ENCODE peak calls at places on chromosomes 13 and 19, in four cellular contexts. T is NCI-H1417, F is AG09319, H is amygdala. Z is an unnamed sample.

GRCh38 chr19:2477141-2477710 is 1.3 kb downstream of the GADD45B start:
- DNase-seq in T (no peak), F (no peak), H (peak; percentile 66), Z (no peak)

GRCh38 chr13:29583073-29583785 is 12.3 kb downstream of the SLC7A1 start:
- DNase-seq in T (no peak), F (no peak), H (no peak), Z (no peak)

GRCh38 chr13:80177327-80177726 is 163.6 kb downstream of the SPRY2 start:
- DNase-seq in H (no peak), F (no peak), T (no peak), Z (no peak)

GRCh38 chr19:40423938-40424337 is 1.9 kb downstream of the SERTAD1 start:
- DNase-seq in T (no peak), F (no peak), H (no peak), Z (no peak)

GRCh38 chr13:40490086-40490723 is 176.2 kb downstream of the FOXO1 start:
- DNase-seq in F (no peak), T (peak; percentile 90), H (no peak), Z (no peak)

GRCh38 chr19:45593520-45593919 is 8.5 kb downstream of the GPR4 start:
- DNase-seq in T (no peak), F (no peak), H (no peak), Z (no peak)

GRCh38 chr13:110696776-110697175 is 9.1 kb downstream of the CARS2 start:
- DNase-seq in H (no peak), F (no peak), T (no peak), Z (no peak)

GRCh38 chr19:43555185-43555770 is 20.0 kb downstream of the XRCC1 start:
- DNase-seq in F (no peak), T (peak; percentile 28), H (peak; percentile 43), Z (no peak)

GRCh38 chr13:99218969-99219368 is 18.3 kb downstream of the UBAC2 start:
- DNase-seq in T (no peak), H (no peak), F (no peak), Z (no peak)

GRCh38 chr19:4457654-4458406 is at the start of gene UBXN6:
- DNase-seq in F (peak; percentile 98), H (peak; percentile 92), T (peak; percentile 99), Z (no peak)

GRCh38 chr13:97125810-97126738 is 96.1 kb upstream of the MBNL2 start:
- DNase-seq in T (peak; percentile 78), H (peak; percentile 15), F (no peak), Z (no peak)

GRCh38 chr13:79647518-79647917 is 166.6 kb downstream of the NDFIP2 start:
- DNase-seq in F (no peak), H (no peak), T (no peak), Z (no peak)

GRCh38 chr19:47899335-47899734 is 13.2 kb upstream of the SULT2A1 start:
- DNase-seq in F (no peak), H (no peak), T (no peak), Z (no peak)

GRCh38 chr13:39311619-39312018 is 273.4 kb downstream of the NHLRC3 start:
- DNase-seq in T (no peak), H (no peak), F (no peak), Z (no peak)

GRCh38 chr13:30667014-30667413 is 49.3 kb downstream of the USPL1 start:
- DNase-seq in T (no peak), H (no peak), F (no peak), Z (no peak)

GRCh38 chr19:49344516-49345423 is 9.6 kb downstream of the CD37 start:
- DNase-seq in H (no peak), T (no peak), F (no peak), Z (no peak)

GRCh38 chr19:29188704-29189375 is 24.1 kb downstream of the UQCRFS1 start:
- DNase-seq in F (no peak), H (no peak), T (no peak), Z (no peak)

GRCh38 chr19:48991011-48991609 is 2.0 kb downstream of the GYS1 start:
- DNase-seq in F (no peak), T (no peak), H (no peak), Z (no peak)

GRCh38 chr13:75308222-75308621 is 173.7 kb downstream of the TBC1D4 start:
- DNase-seq in T (no peak), H (no peak), F (no peak), Z (no peak)

GRCh38 chr13:20391597-20392452 is 133.8 kb downstream of the CRYL1 start:
- DNase-seq in T (no peak), H (no peak), F (no peak), Z (no peak)

GRCh38 chr13:60312851-60313505 is 84.0 kb upstream of the TDRD3 start:
- DNase-seq in H (no peak), F (no peak), T (no peak), Z (no peak)

GRCh38 chr13:111976474-111977183 is 90.3 kb upstream of the SOX1 start:
- DNase-seq in H (no peak), T (peak; percentile 78), F (no peak), Z (peak; percentile 79)

GRCh38 chr13:76148374-76148773 is 512.2 kb downstream of the LMO7 start:
- DNase-seq in H (no peak), T (no peak), F (no peak), Z (no peak)

GRCh38 chr19:58563823-58564222 is 5.4 kb upstream of the UBE2M start:
- DNase-seq in H (no peak), T (no peak), F (no peak), Z (no peak)

GRCh38 chr13:102800145-102801041 is 1.5 kb downstream of the BIVM start:
- DNase-seq in H (peak; percentile 78), T (peak; percentile 85), F (peak; percentile 46), Z (no peak)

GRCh38 chr19:51407631-51408131 is 9.8 kb downstream of the SIGLEC10 start:
- DNase-seq in F (no peak), T (no peak), H (no peak), Z (no peak)

GRCh38 chr13:105202384-105202783 is 1333.1 kb downstream of the EFNB2 start:
- DNase-seq in H (no peak), F (no peak), T (peak; percentile 38), Z (no peak)

GRCh38 chr13:33169273-33169980 is 116.1 kb downstream of the STARD13 start:
- DNase-seq in F (no peak), H (no peak), T (no peak), Z (no peak)

GRCh38 chr19:5948697-5949564 is 29.0 kb downstream of the RANBP3 start:
- DNase-seq in H (no peak), F (no peak), T (no peak), Z (no peak)

GRCh38 chr19:53812335-53812734 is 11.8 kb downstream of the NLRP12 start:
- DNase-seq in T (no peak), F (no peak), H (no peak), Z (no peak)

GRCh38 chr13:37202264-37202663 is 96.8 kb upstream of the CSNK1A1L start:
- DNase-seq in T (no peak), F (no peak), H (no peak), Z (no peak)

GRCh38 chr13:51266642-51267041 is 44.4 kb downstream of the FAM124A start:
- DNase-seq in F (no peak), T (no peak), H (no peak), Z (no peak)

GRCh38 chr19:743168-743687 is 7.7 kb upstream of the MISP start:
- DNase-seq in F (no peak), H (no peak), T (peak; percentile 94), Z (no peak)

GRCh38 chr13:107203146-107203847 is 635.4 kb upstream of the ARGLU1 start:
- DNase-seq in F (no peak), H (no peak), T (no peak), Z (no peak)

GRCh38 chr13:98775386-98775785 is 22.9 kb upstream of the SLC15A1 start:
- DNase-seq in H (no peak), F (no peak), T (no peak), Z (no peak)